ENCODE peak calls at places on chromosomes 5 and 9, in four cellular contexts. R is GM18507; J is stimulated activated effector memory CD8-positive, alpha-beta T cell treated with anti-CD3 and anti-CD28 coated beads, Interleukin-12 subunit alpha, Interleukin-12 subunit beta, amount 100 ng/mL, for 72 hours; G is stimulated activated CD8-positive, alpha-beta memory T cell treated with anti-CD3 and anti-CD28 coated beads, Interleukin-15, amount 100 ng/mL, for 4 hours. B is an unnamed sample.

GRCh38 chr5:31378838-31379237 is 153.1 kb downstream of the DROSHA start:
- DNase-seq in R (no peak), J (no peak), G (no peak), B (no peak)

GRCh38 chr9:6782378-6782777 is 24.6 kb downstream of the KDM4C start:
- DNase-seq in R (no peak), J (no peak), G (no peak), B (no peak)

GRCh38 chr5:119036101-119036762 is 34.7 kb upstream of the DMXL1 start:
- DNase-seq in R (no peak), J (no peak), G (no peak), B (no peak)

GRCh38 chr5:123364443-123364842 is 58.8 kb downstream of the CEP120 start:
- DNase-seq in R (no peak), J (no peak), G (no peak), B (no peak)

GRCh38 chr9:2979893-2980292 is 136.0 kb upstream of the PUM3 start:
- DNase-seq in R (no peak), J (no peak), G (no peak), B (no peak)

GRCh38 chr9:91391426-91392217 is 29.9 kb upstream of the AUH start:
- DNase-seq in R (no peak), J (no peak), G (no peak), B (no peak)

GRCh38 chr5:92560698-92561361 is 1020.2 kb downstream of the NR2F1-AS1 start:
- DNase-seq in R (no peak), J (no peak), G (no peak), B (no peak)

GRCh38 chr9:96183751-96184150 is 118.2 kb downstream of the HSD17B3 start:
- DNase-seq in R (no peak), J (no peak), G (no peak), B (no peak)

GRCh38 chr9:85941617-85941930 is 628 bp downstream of the NAA35 start:
- DNase-seq in R (no peak), J (no peak), G (no peak), B (no peak)

B was measured in esophagus squamous epithelium.